ENCODE peak calls at places on chromosomes 12 and 14, in five cellular contexts. One of them, this sample, is unnamed.
A peak's percentile ranks its signal among the peaks of the same experiment; 100 is the strongest.

GRCh38 chr14:66233571-66233970 is 252.6 kb upstream of the CCDC196 start:
- DNase-seq in cardiac muscle cell: no peak
- DNase-seq in HAP-1: no peak
- DNase-seq in IMR-90: no peak
- DNase-seq in CD8-positive, alpha-beta T cell: no peak
- DNase-seq in this sample: no peak

GRCh38 chr14:66624319-66624937 is 116.5 kb downstream of the GPHN start:
- DNase-seq in cardiac muscle cell: peak; percentile 83
- DNase-seq in HAP-1: peak; percentile 78
- DNase-seq in IMR-90: peak; percentile 69
- DNase-seq in CD8-positive, alpha-beta T cell: no peak
- DNase-seq in this sample: no peak

GRCh38 chr14:56036353-56036752 is 81.9 kb upstream of the PELI2 start:
- DNase-seq in cardiac muscle cell: no peak
- DNase-seq in HAP-1: no peak
- DNase-seq in IMR-90: no peak
- DNase-seq in CD8-positive, alpha-beta T cell: no peak
- DNase-seq in this sample: no peak

GRCh38 chr12:48936379-48936979 is 11.2 kb upstream of the FKBP11 start:
- DNase-seq in cardiac muscle cell: peak; percentile 82
- DNase-seq in HAP-1: peak; percentile 89
- DNase-seq in IMR-90: peak; percentile 79
- DNase-seq in CD8-positive, alpha-beta T cell: peak; percentile 82
- DNase-seq in this sample: peak; percentile 61

GRCh38 chr14:104600141-104600643 is 4.4 kb downstream of the TMEM179 start:
- DNase-seq in cardiac muscle cell: no peak
- DNase-seq in HAP-1: no peak
- DNase-seq in IMR-90: no peak
- DNase-seq in CD8-positive, alpha-beta T cell: no peak
- DNase-seq in this sample: no peak

GRCh38 chr14:23344481-23344880 is 8.2 kb downstream of the SLC22A17 start:
- DNase-seq in cardiac muscle cell: no peak
- DNase-seq in HAP-1: no peak
- DNase-seq in IMR-90: no peak
- DNase-seq in CD8-positive, alpha-beta T cell: no peak
- DNase-seq in this sample: no peak

GRCh38 chr12:48183091-48183875 is at the start of gene CCDC184:
- DNase-seq in cardiac muscle cell: peak; percentile 82
- DNase-seq in HAP-1: peak; percentile 83
- DNase-seq in IMR-90: peak; percentile 73
- DNase-seq in CD8-positive, alpha-beta T cell: peak; percentile 79
- DNase-seq in this sample: no peak

GRCh38 chr14:44961151-44961729 is 507 bp downstream of the KLHL28 start:
- DNase-seq in cardiac muscle cell: peak; percentile 78
- DNase-seq in HAP-1: peak; percentile 75
- DNase-seq in IMR-90: peak; percentile 61
- DNase-seq in CD8-positive, alpha-beta T cell: peak; percentile 74
- DNase-seq in this sample: no peak

GRCh38 chr14:72810201-72810600 is 83.7 kb downstream of the DPF3 start:
- DNase-seq in cardiac muscle cell: no peak
- DNase-seq in HAP-1: no peak
- DNase-seq in IMR-90: no peak
- DNase-seq in CD8-positive, alpha-beta T cell: peak; percentile 63
- DNase-seq in this sample: no peak

GRCh38 chr14:99803803-99804202 is 10.6 kb downstream of the EML1 start:
- DNase-seq in cardiac muscle cell: no peak
- DNase-seq in HAP-1: peak; percentile 80
- DNase-seq in IMR-90: no peak
- DNase-seq in CD8-positive, alpha-beta T cell: no peak
- DNase-seq in this sample: no peak

GRCh38 chr12:10395390-10395998 is 5.7 kb upstream of the KLRK1 start:
- DNase-seq in cardiac muscle cell: peak; percentile 87
- DNase-seq in HAP-1: peak; percentile 28
- DNase-seq in IMR-90: peak; percentile 71
- DNase-seq in CD8-positive, alpha-beta T cell: no peak
- DNase-seq in this sample: no peak

GRCh38 chr12:15049456-15050153 is 76.8 kb downstream of the PDE6H start:
- DNase-seq in cardiac muscle cell: no peak
- DNase-seq in HAP-1: no peak
- DNase-seq in IMR-90: no peak
- DNase-seq in CD8-positive, alpha-beta T cell: no peak
- DNase-seq in this sample: no peak

GRCh38 chr14:81509838-81510452 is 23.7 kb downstream of the SEL1L start:
- DNase-seq in cardiac muscle cell: no peak
- DNase-seq in HAP-1: peak; percentile 31
- DNase-seq in IMR-90: no peak
- DNase-seq in CD8-positive, alpha-beta T cell: no peak
- DNase-seq in this sample: no peak

GRCh38 chr12:56332512-56333196 is 1.1 kb downstream of the PAN2 start:
- DNase-seq in cardiac muscle cell: no peak
- DNase-seq in HAP-1: no peak
- DNase-seq in IMR-90: no peak
- DNase-seq in CD8-positive, alpha-beta T cell: no peak
- DNase-seq in this sample: no peak

GRCh38 chr12:98456583-98457573 is 58.5 kb upstream of the TMPO start:
- DNase-seq in cardiac muscle cell: peak; percentile 65
- DNase-seq in HAP-1: no peak
- DNase-seq in IMR-90: peak; percentile 21
- DNase-seq in CD8-positive, alpha-beta T cell: no peak
- DNase-seq in this sample: peak; percentile 20

GRCh38 chr12:3187846-3188755 is 110.9 kb downstream of the TSPAN9 start:
- DNase-seq in cardiac muscle cell: no peak
- DNase-seq in HAP-1: no peak
- DNase-seq in IMR-90: no peak
- DNase-seq in CD8-positive, alpha-beta T cell: no peak
- DNase-seq in this sample: no peak

GRCh38 chr12:113235976-113236375 is 14.7 kb downstream of the TPCN1 start:
- DNase-seq in cardiac muscle cell: no peak
- DNase-seq in HAP-1: no peak
- DNase-seq in IMR-90: no peak
- DNase-seq in CD8-positive, alpha-beta T cell: no peak
- DNase-seq in this sample: no peak

GRCh38 chr14:22289570-22289969 is 299.5 kb downstream of the DAD1 start:
- DNase-seq in cardiac muscle cell: no peak
- DNase-seq in HAP-1: no peak
- DNase-seq in IMR-90: no peak
- DNase-seq in CD8-positive, alpha-beta T cell: no peak
- DNase-seq in this sample: no peak

GRCh38 chr12:110932048-110932447 is 11.7 kb upstream of the MYL2 start:
- DNase-seq in cardiac muscle cell: peak; percentile 29
- DNase-seq in HAP-1: peak; percentile 63
- DNase-seq in IMR-90: no peak
- DNase-seq in CD8-positive, alpha-beta T cell: no peak
- DNase-seq in this sample: no peak

GRCh38 chr12:2924019-2924418 is 33.3 kb downstream of the TULP3 start:
- DNase-seq in cardiac muscle cell: peak; percentile 37
- DNase-seq in HAP-1: no peak
- DNase-seq in IMR-90: peak; percentile 68
- DNase-seq in CD8-positive, alpha-beta T cell: no peak
- DNase-seq in this sample: no peak

GRCh38 chr14:29521526-29522137 is 406.0 kb downstream of the PRKD1 start:
- DNase-seq in cardiac muscle cell: peak; percentile 18
- DNase-seq in HAP-1: peak; percentile 44
- DNase-seq in IMR-90: peak; percentile 6
- DNase-seq in CD8-positive, alpha-beta T cell: no peak
- DNase-seq in this sample: peak; percentile 20

GRCh38 chr12:112314981-112315380 is 67.2 kb downstream of the HECTD4 start:
- DNase-seq in cardiac muscle cell: no peak
- DNase-seq in HAP-1: no peak
- DNase-seq in IMR-90: peak; percentile 68
- DNase-seq in CD8-positive, alpha-beta T cell: no peak
- DNase-seq in this sample: no peak

GRCh38 chr12:25251749-25252148 is 1.0 kb upstream of the KRAS start:
- DNase-seq in cardiac muscle cell: no peak
- DNase-seq in HAP-1: no peak
- DNase-seq in IMR-90: no peak
- DNase-seq in CD8-positive, alpha-beta T cell: no peak
- DNase-seq in this sample: no peak

GRCh38 chr14:62138593-62138992 is 376.4 kb downstream of the SNAPC1 start:
- DNase-seq in cardiac muscle cell: peak; percentile 27
- DNase-seq in HAP-1: no peak
- DNase-seq in IMR-90: peak; percentile 21
- DNase-seq in CD8-positive, alpha-beta T cell: no peak
- DNase-seq in this sample: no peak

GRCh38 chr12:128267651-128268347 is 829 bp downstream of the TMEM132C start:
- DNase-seq in cardiac muscle cell: no peak
- DNase-seq in HAP-1: no peak
- DNase-seq in IMR-90: no peak
- DNase-seq in CD8-positive, alpha-beta T cell: no peak
- DNase-seq in this sample: no peak

GRCh38 chr12:128267246-128267622 is 264 bp downstream of the TMEM132C start:
- DNase-seq in cardiac muscle cell: no peak
- DNase-seq in HAP-1: no peak
- DNase-seq in IMR-90: no peak
- DNase-seq in CD8-positive, alpha-beta T cell: no peak
- DNase-seq in this sample: no peak

GRCh38 chr12:128266086-128266485 is 884 bp upstream of the TMEM132C start:
- DNase-seq in cardiac muscle cell: no peak
- DNase-seq in HAP-1: no peak
- DNase-seq in IMR-90: no peak
- DNase-seq in CD8-positive, alpha-beta T cell: no peak
- DNase-seq in this sample: no peak

GRCh38 chr12:128265566-128265965 is 1.4 kb upstream of the TMEM132C start:
- DNase-seq in cardiac muscle cell: no peak
- DNase-seq in HAP-1: no peak
- DNase-seq in IMR-90: no peak
- DNase-seq in CD8-positive, alpha-beta T cell: no peak
- DNase-seq in this sample: no peak

DNA sequence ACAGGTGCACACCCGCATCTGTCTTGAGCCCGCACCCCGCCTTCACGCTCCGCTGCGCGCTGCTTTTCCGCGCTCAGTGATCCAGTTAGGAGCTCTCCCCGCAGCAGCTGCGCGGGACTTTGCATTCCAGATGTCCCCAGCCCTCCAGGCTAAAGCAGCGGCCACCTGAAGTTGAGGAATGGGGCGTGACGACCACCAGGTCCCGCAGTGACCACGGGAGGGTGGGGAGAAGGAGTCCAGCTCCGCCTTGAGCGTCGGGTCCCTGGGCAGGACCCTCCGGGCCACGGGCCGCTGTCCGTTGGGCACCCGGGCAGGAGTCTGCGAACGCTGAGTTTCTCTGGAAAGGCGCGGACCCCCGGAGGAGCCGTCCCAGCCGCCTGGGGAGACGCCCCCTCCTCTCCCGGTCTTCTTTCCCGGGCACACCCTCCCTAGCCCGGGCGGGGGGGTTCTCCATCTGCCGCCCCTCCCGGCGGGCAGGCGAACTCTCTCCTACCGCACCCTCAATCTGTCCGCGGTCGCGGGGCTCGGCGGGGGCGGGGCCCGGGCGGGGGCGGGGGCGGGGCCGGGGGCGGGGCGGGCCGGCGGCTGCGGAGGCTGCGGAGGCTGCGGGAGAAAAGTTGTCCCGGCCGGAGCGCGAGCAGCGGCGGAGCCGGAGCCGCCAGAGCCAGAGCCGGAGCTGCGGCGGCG is at the start of gene TMEM132C:
- DNase-seq in cardiac muscle cell: no peak
- DNase-seq in HAP-1: no peak
- DNase-seq in IMR-90: no peak
- DNase-seq in CD8-positive, alpha-beta T cell: no peak
- DNase-seq in this sample: no peak
- H3K4me3 ChIP-seq in cardiac muscle cell: peak within 1 kb of the TSS; percentile 47
- H3K4me3 ChIP-seq in HAP-1: no peak within 1 kb of the TSS
- H3K4me3 ChIP-seq in IMR-90: no peak within 1 kb of the TSS
- H3K4me3 ChIP-seq in CD8-positive, alpha-beta T cell: no peak within 1 kb of the TSS
- H3K4me3 ChIP-seq in this sample: no peak within 1 kb of the TSS

GRCh38 chr14:64731141-64731581 is 26.9 kb downstream of the PLEKHG3 start:
- DNase-seq in cardiac muscle cell: no peak
- DNase-seq in HAP-1: no peak
- DNase-seq in IMR-90: no peak
- DNase-seq in CD8-positive, alpha-beta T cell: no peak
- DNase-seq in this sample: no peak
- H3K4me1 ChIP-seq in cardiac muscle cell: peaks cover 4% of the 10 kb centered on the region
- H3K4me1 ChIP-seq in HAP-1: no peaks in the 10 kb centered on the region
- H3K4me1 ChIP-seq in IMR-90: peaks cover 2% of the 10 kb centered on the region
- H3K4me1 ChIP-seq in CD8-positive, alpha-beta T cell: no peaks in the 10 kb centered on the region
- H3K4me1 ChIP-seq in this sample: peaks cover 4% of the 10 kb centered on the region

DNA sequence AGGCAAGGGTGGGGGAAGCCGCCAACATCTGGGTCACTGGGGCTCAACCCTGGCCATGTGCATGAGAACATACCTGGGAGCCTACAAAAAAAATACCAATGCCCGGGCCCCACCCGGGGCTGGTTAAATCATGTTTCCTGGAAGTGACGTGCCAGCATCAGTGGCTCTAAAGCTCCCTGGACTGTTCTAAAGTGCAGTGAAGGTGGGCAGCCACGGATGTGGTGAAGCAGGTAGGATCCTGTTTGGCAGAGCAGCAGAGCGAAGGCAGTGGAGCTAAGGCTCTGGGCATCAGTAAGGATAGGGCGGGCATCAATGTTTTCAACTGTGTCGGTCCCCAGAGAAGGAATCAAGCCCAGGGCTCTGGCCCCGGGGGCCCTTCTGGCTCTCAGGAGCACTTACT is 525 bp upstream of the GPR68 start:
- DNase-seq in cardiac muscle cell: no peak
- DNase-seq in HAP-1: no peak
- DNase-seq in IMR-90: no peak
- DNase-seq in CD8-positive, alpha-beta T cell: peak; percentile 86
- DNase-seq in this sample: no peak
- H3K36me3 ChIP-seq in cardiac muscle cell: no peaks in the 10 kb centered on the region
- H3K36me3 ChIP-seq in HAP-1: no peaks in the 10 kb centered on the region
- H3K36me3 ChIP-seq in IMR-90: no peaks in the 10 kb centered on the region
- H3K36me3 ChIP-seq in CD8-positive, alpha-beta T cell: no peaks in the 10 kb centered on the region
- H3K36me3 ChIP-seq in this sample: no peaks in the 10 kb centered on the region

DNA sequence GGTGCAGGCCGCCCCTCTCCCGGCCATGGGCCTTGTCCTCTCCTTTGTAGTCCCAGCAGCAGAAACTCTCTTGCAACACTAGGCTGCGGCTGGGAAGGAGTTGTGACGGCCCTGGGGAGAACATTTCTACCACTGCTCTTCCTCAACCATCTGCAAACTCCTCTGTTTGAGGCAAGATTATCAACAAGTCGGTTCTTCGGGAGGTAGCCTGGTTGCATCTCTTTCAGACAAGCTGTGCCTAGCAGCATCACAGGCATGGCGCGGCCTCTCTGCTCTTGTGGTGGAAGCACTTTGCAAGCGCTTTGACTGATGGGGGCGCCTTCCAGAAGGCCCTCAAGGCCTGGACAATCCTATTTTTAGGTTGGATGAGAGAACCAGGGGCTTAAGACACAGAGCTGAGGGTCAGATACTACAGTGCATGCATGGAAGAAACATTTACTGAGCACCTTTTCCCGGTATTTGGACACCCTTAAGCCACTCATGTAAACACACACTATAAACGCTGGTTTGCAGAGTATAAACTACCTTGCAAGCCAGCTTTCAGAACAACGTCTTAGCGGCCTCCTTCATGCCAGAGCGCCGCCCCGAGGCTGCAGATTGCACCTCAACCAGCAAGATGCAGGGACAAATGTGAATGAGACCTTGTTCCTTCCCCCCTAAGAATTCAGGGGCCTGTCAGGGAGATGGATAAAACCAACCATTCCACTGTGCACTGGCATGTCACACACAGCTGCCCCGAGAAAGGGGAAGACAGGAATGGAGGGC is 1.3 kb upstream of the PRIMA1 start:
- DNase-seq in cardiac muscle cell: no peak
- DNase-seq in HAP-1: peak; percentile 43
- DNase-seq in IMR-90: no peak
- DNase-seq in CD8-positive, alpha-beta T cell: no peak
- DNase-seq in this sample: no peak
- H3K4me3 ChIP-seq in cardiac muscle cell: peak overlapping the region; percentile 37
- H3K4me3 ChIP-seq in HAP-1: peak overlapping the region; percentile 48
- H3K4me3 ChIP-seq in IMR-90: no peak overlapping the region
- H3K4me3 ChIP-seq in CD8-positive, alpha-beta T cell: no peak overlapping the region
- H3K4me3 ChIP-seq in this sample: peak overlapping the region; percentile 80

This sample was measured in iPS DF 6.9.